ENCODE peak calls at places on chromosomes 1 and 21, in six cellular contexts. C, W, X, I, B and F are unnamed samples.

GRCh38 chr1:44408181-44409018 is 3.3 kb downstream of the RNF220 start:
- DNase-seq in C (peak), W (no peak), X (no peak), I (no peak), B (no peak), F (no peak)

GRCh38 chr1:46134660-46135331 is 2.4 kb upstream of the PIK3R3 start:
- DNase-seq in C (no peak), W (peak), X (peak), I (peak), B (peak), F (peak)

GRCh38 chr1:107379826-107380225 is 239.0 kb downstream of the NTNG1 start:
- DNase-seq in C (no peak), W (no peak), X (no peak), I (peak), B (no peak), F (peak)

GRCh38 chr1:165900576-165901380 is 73.4 kb downstream of the UCK2 start:
- DNase-seq in C (no peak), W (no peak), X (peak), I (no peak), B (peak), F (no peak)

GRCh38 chr1:226095286-226095685 is 32.8 kb downstream of the H3-3A start:
- DNase-seq in C (no peak), W (no peak), X (no peak), I (no peak), B (no peak), F (no peak)

GRCh38 chr21:15732290-15732995 is 2.7 kb downstream of the USP25 start:
- DNase-seq in C (peak), W (no peak), X (peak), I (peak), B (no peak), F (no peak)

GRCh38 chr1:53890522-53890941 is 935 bp upstream of the YIPF1 start:
- DNase-seq in C (peak), W (no peak), X (peak), I (no peak), B (no peak), F (no peak)

GRCh38 chr1:11352058-11352715 is 79.2 kb downstream of the UBIAD1 start:
- DNase-seq in C (no peak), W (no peak), X (no peak), I (no peak), B (no peak), F (no peak)

GRCh38 chr1:8116892-8117262 is 90.8 kb upstream of the ERRFI1 start:
- DNase-seq in C (no peak), W (no peak), X (no peak), I (no peak), B (no peak), F (no peak)

GRCh38 chr1:90133133-90133532 is 138.2 kb downstream of the ZNF326 start:
- DNase-seq in C (peak), W (no peak), X (peak), I (peak), B (no peak), F (peak)

GRCh38 chr1:119133987-119134386 is 6.5 kb downstream of the WARS2 start:
- DNase-seq in C (no peak), W (no peak), X (no peak), I (no peak), B (no peak), F (no peak)

GRCh38 chr1:161914595-161914994 is 109.1 kb downstream of the OLFML2B start:
- DNase-seq in C (no peak), W (no peak), X (no peak), I (no peak), B (no peak), F (no peak)

GRCh38 chr1:43552813-43553212 is 22.1 kb downstream of the PTPRF start:
- DNase-seq in C (peak), W (no peak), X (no peak), I (no peak), B (peak), F (no peak)

GRCh38 chr1:198175418-198176170 is 18.8 kb downstream of the NEK7 start:
- DNase-seq in C (no peak), W (no peak), X (no peak), I (no peak), B (no peak), F (peak)

GRCh38 chr1:168321945-168322344 is 41.3 kb downstream of the TBX19 start:
- DNase-seq in C (peak), W (no peak), X (peak), I (peak), B (no peak), F (no peak)

GRCh38 chr1:110218137-110218536 is 8.0 kb downstream of the KCNC4 start:
- DNase-seq in C (no peak), W (no peak), X (no peak), I (no peak), B (no peak), F (no peak)

GRCh38 chr1:20445956-20446355 is 40.1 kb downstream of the CAMK2N1 start:
- DNase-seq in C (no peak), W (no peak), X (no peak), I (no peak), B (no peak), F (no peak)

GRCh38 chr1:228353601-228354371 is 52.8 kb downstream of the TRIM11 start:
- DNase-seq in C (no peak), W (no peak), X (peak), I (no peak), B (no peak), F (no peak)

GRCh38 chr1:8883510-8883909 is 5.0 kb upstream of the ENO1 start:
- DNase-seq in C (no peak), W (no peak), X (no peak), I (no peak), B (no peak), F (no peak)

GRCh38 chr1:19862944-19863343 is 19.3 kb upstream of the OTUD3 start:
- DNase-seq in C (no peak), W (no peak), X (no peak), I (no peak), B (no peak), F (no peak)

GRCh38 chr1:27429029-27429425 is 36.6 kb downstream of the GPR3 start:
- DNase-seq in C (no peak), W (no peak), X (no peak), I (no peak), B (no peak), F (no peak)